ENCODE peak calls at places on chromosomes 5 and 9, in five cellular contexts. D is fibroblast of lung; M is CD8-positive, alpha-beta T cell; I is ACHN; F is GOT3. P is an unnamed sample.
A peak's percentile ranks its signal among the peaks of the same experiment; 100 is the strongest.

GRCh38 chr5:129461816-129462396 is 1.8 kb downstream of the ADAMTS19 start:
- DNase-seq in I (no peak), M (no peak), D (no peak), F (no peak), P (no peak)

GRCh38 chr5:97998946-97999345 is 774.5 kb upstream of the RGMB start:
- DNase-seq in F (no peak), I (no peak), M (no peak), D (no peak), P (no peak)

GRCh38 chr5:157855404-157855994 is 3.4 kb downstream of the CLINT1 start:
- DNase-seq in I (peak; percentile 67), M (no peak), F (no peak), D (peak; percentile 61), P (peak; percentile 69)

GRCh38 chr9:135098400-135099105 is 11.1 kb downstream of the OLFM1 start:
- DNase-seq in M (no peak), D (no peak), F (no peak), I (peak; percentile 28), P (peak; percentile 33)

GRCh38 chr5:135203593-135204036 is 169.6 kb upstream of the PITX1 start:
- DNase-seq in M (no peak), D (no peak), F (no peak), I (peak; percentile 13), P (peak; percentile 69)

GRCh38 chr5:134020188-134020587 is 15.4 kb upstream of the VDAC1 start:
- DNase-seq in I (no peak), F (no peak), M (no peak), D (no peak), P (no peak)

GRCh38 chr5:139854029-139854605 is 58.5 kb downstream of the PSD2 start:
- DNase-seq in I (no peak), M (no peak), F (no peak), D (no peak), P (no peak)

GRCh38 chr5:3230254-3230653 is 365.4 kb upstream of the IRX1 start:
- DNase-seq in I (no peak), F (no peak), M (no peak), D (no peak), P (no peak)

GRCh38 chr5:67808340-67808739 is 407.2 kb upstream of the PIK3R1 start:
- DNase-seq in I (no peak), M (no peak), F (no peak), D (no peak), P (no peak)

GRCh38 chr5:43780586-43780985 is 177.6 kb downstream of the NNT start:
- DNase-seq in F (no peak), D (peak; percentile 20), M (no peak), I (no peak), P (no peak)

GRCh38 chr5:36883894-36884462 is 7.4 kb downstream of the NIPBL start:
- DNase-seq in D (no peak), F (no peak), I (no peak), M (no peak), P (no peak)

GRCh38 chr9:97382099-97382718 is 29.7 kb upstream of the TDRD7 start:
- DNase-seq in D (no peak), F (no peak), I (peak; percentile 38), M (no peak), P (no peak)

GRCh38 chr9:128607642-128608350 is 48.9 kb downstream of the DYNC2I2 start:
- DNase-seq in F (no peak), M (no peak), I (no peak), D (peak; percentile 62), P (no peak)

GRCh38 chr5:75523275-75523674 is 11.6 kb downstream of the POLK start:
- DNase-seq in D (no peak), F (no peak), M (no peak), I (no peak), P (no peak)

GRCh38 chr5:74517700-74518099 is 122.8 kb downstream of the ENC1 start:
- DNase-seq in F (no peak), I (no peak), D (peak; percentile 92), M (no peak), P (no peak)

GRCh38 chr9:97807681-97808080 is 45.3 kb upstream of the FOXE1 start:
- DNase-seq in F (no peak), D (no peak), M (no peak), I (peak; percentile 30), P (no peak)

GRCh38 chr5:5350101-5350500 is 72.4 kb upstream of the ICE1 start:
- DNase-seq in M (no peak), I (no peak), F (no peak), D (peak; percentile 78), P (no peak)

GRCh38 chr5:52043543-52043942 is 660.3 kb downstream of the ISL1 start:
- DNase-seq in M (no peak), D (no peak), F (no peak), I (no peak), P (no peak)

GRCh38 chr9:135303865-135304499 is 175.6 kb upstream of the PPP1R26 start:
- DNase-seq in F (no peak), I (no peak), D (no peak), M (no peak), P (no peak)

GRCh38 chr9:95025213-95026170 is 292.0 kb downstream of the FANCC start:
- DNase-seq in M (no peak), D (peak; percentile 94), I (peak; percentile 58), F (no peak), P (peak; percentile 85)

GRCh38 chr5:176529824-176530195 is 7.4 kb downstream of the RNF44 start:
- DNase-seq in M (peak; percentile 72), I (no peak), D (no peak), F (no peak), P (no peak)

GRCh38 chr9:111648066-111648465 is 13.3 kb upstream of the GNG10 start:
- DNase-seq in I (no peak), F (no peak), D (peak; percentile 13), M (no peak), P (no peak)

GRCh38 chr9:133842721-133843227 is 104.6 kb upstream of the SARDH start:
- DNase-seq in I (no peak), D (no peak), M (no peak), F (no peak), P (no peak)

GRCh38 chr5:14699807-14700400 is 35.4 kb downstream of the OTULIN start:
- DNase-seq in M (no peak), F (no peak), I (no peak), D (no peak), P (no peak)

GRCh38 chr9:137494550-137495351 is 35.6 kb upstream of the NSMF start:
- DNase-seq in F (no peak), D (no peak), M (no peak), I (no peak), P (no peak)

GRCh38 chr9:34961574-34962480 is 3.7 kb downstream of the PHF24 start:
- DNase-seq in F (no peak), D (peak; percentile 67), I (peak; percentile 23), M (no peak), P (no peak)

GRCh38 chr5:145479862-145480261 is 355.3 kb downstream of the PRELID2 start:
- DNase-seq in F (no peak), D (peak; percentile 43), I (no peak), M (no peak), P (no peak)

GRCh38 chr9:92278117-92278516 is 15.4 kb downstream of the IARS1 start:
- DNase-seq in D (peak; percentile 65), F (no peak), I (no peak), M (no peak), P (no peak)

GRCh38 chr5:81450940-81451339 is 57.0 kb upstream of the ACOT12 start:
- DNase-seq in D (peak; percentile 48), I (no peak), F (no peak), M (no peak), P (no peak)

GRCh38 chr5:173642895-173643481 is 26.5 kb upstream of the BOD1 start:
- DNase-seq in F (no peak), M (no peak), D (no peak), I (no peak), P (no peak)

GRCh38 chr5:130727834-130728233 is 437.2 kb downstream of the HINT1 start:
- DNase-seq in F (no peak), D (no peak), I (no peak), M (no peak), P (no peak)

GRCh38 chr9:113927277-113927676 is 51.2 kb downstream of the ZNF618 start:
- DNase-seq in M (no peak), D (no peak), F (no peak), I (no peak), P (no peak)

GRCh38 chr5:154092356-154092755 is 53.6 kb downstream of the MFAP3 start:
- DNase-seq in D (peak; percentile 60), F (no peak), I (peak; percentile 13), M (no peak), P (no peak)

GRCh38 chr9:18256574-18256973 is 217.4 kb upstream of the ADAMTSL1 start:
- DNase-seq in F (no peak), M (no peak), I (no peak), D (no peak), P (no peak)

GRCh38 chr5:96714951-96715451 is 52.8 kb downstream of the CAST start:
- DNase-seq in I (peak; percentile 63), F (no peak), D (peak; percentile 77), M (peak; percentile 41), P (no peak)

GRCh38 chr9:28502189-28502588 is 928.9 kb upstream of the C9orf72 start:
- DNase-seq in F (no peak), M (no peak), I (no peak), D (no peak), P (no peak)

P was measured in A673.